ENCODE peak calls at places on chromosome 13, in seven cellular contexts. U, Q, L, V, S, B and D are unnamed samples.

GRCh38 chr13:50801087-50801931 is 42.2 kb downstream of the DLEU7 start:
- DNase-seq in U (peak), Q (peak), L (peak), V (peak), S (peak), B (no peak), D (peak)

GRCh38 chr13:74287672-74288169 is 153.5 kb upstream of the KLF12 start:
- DNase-seq in U (peak), Q (peak), L (peak), V (peak), S (peak), B (peak), D (no peak)

GRCh38 chr13:33132644-33133440 is 116.6 kb downstream of the KL start:
- DNase-seq in U (no peak), Q (no peak), L (no peak), V (no peak), S (peak), B (no peak), D (no peak)

GRCh38 chr13:97125810-97126738 is 96.1 kb upstream of the MBNL2 start:
- DNase-seq in U (no peak), Q (no peak), L (no peak), V (peak), S (peak), B (no peak), D (no peak)

GRCh38 chr13:80572308-80572676 is 231.4 kb upstream of the SPRY2 start:
- DNase-seq in U (no peak), Q (no peak), L (no peak), V (no peak), S (no peak), B (no peak), D (no peak)

GRCh38 chr13:113854238-113855011 is 9.5 kb downstream of the GAS6 start:
- DNase-seq in U (no peak), Q (peak), L (peak), V (no peak), S (peak), B (peak), D (no peak)

GRCh38 chr13:105445793-105446192 is 1089.7 kb downstream of the EFNB2 start:
- DNase-seq in U (no peak), Q (no peak), L (no peak), V (no peak), S (no peak), B (no peak), D (no peak)

GRCh38 chr13:40983269-40983668 is 35.8 kb downstream of the ELF1 start:
- DNase-seq in U (no peak), Q (no peak), L (no peak), V (no peak), S (peak), B (no peak), D (no peak)

GRCh38 chr13:23621316-23621645 is 51.1 kb downstream of the TNFRSF19 start:
- DNase-seq in U (no peak), Q (no peak), L (no peak), V (no peak), S (peak), B (no peak), D (peak)

GRCh38 chr13:51477653-51478324 is 25.0 kb upstream of the INTS6 start:
- DNase-seq in U (no peak), Q (no peak), L (no peak), V (no peak), S (no peak), B (no peak), D (no peak)

GRCh38 chr13:51844862-51845573 is at the start of gene TMEM272:
- DNase-seq in U (peak), Q (peak), L (peak), V (peak), S (peak), B (peak), D (peak)

GRCh38 chr13:111039735-111040134 is 75.4 kb upstream of the ARHGEF7 start:
- DNase-seq in U (no peak), Q (no peak), L (no peak), V (no peak), S (no peak), B (no peak), D (no peak)

GRCh38 chr13:26050568-26051230 is 1.1 kb downstream of the SHISA2 start:
- DNase-seq in U (peak), Q (peak), L (peak), V (peak), S (peak), B (no peak), D (no peak)

GRCh38 chr13:66644855-66645460 is 585.2 kb downstream of the PCDH9 start:
- DNase-seq in U (no peak), Q (no peak), L (no peak), V (no peak), S (no peak), B (no peak), D (no peak)

GRCh38 chr13:32731576-32731975 is 145.3 kb downstream of the PDS5B start:
- DNase-seq in U (no peak), Q (no peak), L (no peak), V (no peak), S (peak), B (no peak), D (no peak)

GRCh38 chr13:106187501-106187900 is 348.0 kb downstream of the EFNB2 start:
- DNase-seq in U (no peak), Q (no peak), L (no peak), V (no peak), S (peak), B (no peak), D (no peak)

GRCh38 chr13:30364133-30364532 is 56.8 kb upstream of the KATNAL1 start:
- DNase-seq in U (no peak), Q (no peak), L (no peak), V (peak), S (no peak), B (no peak), D (no peak)

GRCh38 chr13:71493189-71493588 is 373.8 kb downstream of the DACH1 start:
- DNase-seq in U (no peak), Q (no peak), L (no peak), V (no peak), S (no peak), B (no peak), D (no peak)

GRCh38 chr13:38620876-38621275 is 66.0 kb upstream of the FREM2 start:
- DNase-seq in U (no peak), Q (no peak), L (no peak), V (no peak), S (no peak), B (no peak), D (no peak)

GRCh38 chr13:79483302-79483701 is 2.3 kb downstream of the NDFIP2 start:
- DNase-seq in U (no peak), Q (no peak), L (no peak), V (no peak), S (peak), B (no peak), D (no peak)

GRCh38 chr13:36965767-36966166 is 33.4 kb downstream of the ALG5 start:
- DNase-seq in U (no peak), Q (no peak), L (no peak), V (no peak), S (peak), B (no peak), D (no peak)

GRCh38 chr13:93338906-93339305 is 112.3 kb downstream of the GPC6 start:
- DNase-seq in U (no peak), Q (no peak), L (no peak), V (no peak), S (peak), B (no peak), D (no peak)

GRCh38 chr13:113047587-113047986 is 58.0 kb upstream of the F7 start:
- DNase-seq in U (peak), Q (no peak), L (no peak), V (no peak), S (no peak), B (peak), D (no peak)

GRCh38 chr13:21661097-21661496 is 9.8 kb upstream of the FGF9 start:
- DNase-seq in U (no peak), Q (no peak), L (no peak), V (no peak), S (no peak), B (no peak), D (no peak)

GRCh38 chr13:93745884-93746283 is 519.3 kb downstream of the GPC6 start:
- DNase-seq in U (no peak), Q (no peak), L (no peak), V (no peak), S (no peak), B (no peak), D (no peak)

GRCh38 chr13:41311607-41312500 is 787 bp downstream of the NAA16 start:
- DNase-seq in U (peak), Q (peak), L (no peak), V (peak), S (peak), B (peak), D (peak)

GRCh38 chr13:38543561-38543960 is 143.3 kb upstream of the FREM2 start:
- DNase-seq in U (no peak), Q (no peak), L (no peak), V (no peak), S (no peak), B (no peak), D (no peak)

GRCh38 chr13:48585456-48585840 is 52.6 kb upstream of the RCBTB2 start:
- DNase-seq in U (no peak), Q (no peak), L (no peak), V (no peak), S (peak), B (no peak), D (no peak)

GRCh38 chr13:49625392-49626137 is 2.7 kb upstream of the ARL11 start:
- DNase-seq in U (no peak), Q (no peak), L (no peak), V (no peak), S (no peak), B (no peak), D (no peak)

GRCh38 chr13:39016789-39017188 is 21.1 kb downstream of the PROSER1 start:
- DNase-seq in U (peak), Q (peak), L (no peak), V (peak), S (peak), B (no peak), D (peak)

GRCh38 chr13:74273591-74273990 is 139.4 kb upstream of the KLF12 start:
- DNase-seq in U (no peak), Q (no peak), L (no peak), V (no peak), S (no peak), B (no peak), D (no peak)

GRCh38 chr13:114070098-114070799 is 62.2 kb downstream of the RASA3 start:
- DNase-seq in U (no peak), Q (no peak), L (no peak), V (no peak), S (no peak), B (peak), D (no peak)

GRCh38 chr13:73849292-73849691 is 284.9 kb downstream of the KLF12 start:
- DNase-seq in U (no peak), Q (peak), L (peak), V (peak), S (peak), B (no peak), D (peak)

GRCh38 chr13:103188688-103189326 is 122.6 kb upstream of the SLC10A2 start:
- DNase-seq in U (no peak), Q (no peak), L (no peak), V (no peak), S (peak), B (no peak), D (peak)

GRCh38 chr13:109154146-109154545 is 524.7 kb downstream of the MYO16 start:
- DNase-seq in U (no peak), Q (no peak), L (no peak), V (peak), S (peak), B (no peak), D (no peak)

GRCh38 chr13:111451402-111451801 is 131.0 kb downstream of the TEX29 start:
- DNase-seq in U (no peak), Q (no peak), L (no peak), V (no peak), S (no peak), B (no peak), D (no peak)